ENCODE peak calls at places on chromosomes 12 and 14, in eight cellular contexts. Z is cardiac fibroblast, D is lower leg skin, H is AG04449, P is pancreas, F is activated B cell treated with CpG ODN at 0.5 μM for 24 hours, X is fibroblast of lung, G is HCT116. Y is an unnamed sample.

GRCh38 chr14:96592591-96593388 is 90.6 kb downstream of the PAPOLA start:
- DNase-seq in H (no peak), Z (peak; percentile 52), F (peak; percentile 46), G (no peak), D (peak; percentile 74), X (peak; percentile 43), P (peak; percentile 80), Y (peak; percentile 66)

GRCh38 chr12:25715147-25715546 is 162.1 kb upstream of the LMNTD1 start:
- DNase-seq in H (no peak), F (no peak), D (no peak), Z (peak; percentile 51), X (peak; percentile 50), G (no peak), P (no peak), Y (peak; percentile 67)

GRCh38 chr12:46265102-46265501 is 3.7 kb downstream of the SLC38A1 start:
- DNase-seq in X (no peak), Z (no peak), H (no peak), F (no peak), P (no peak), G (no peak), D (no peak), Y (no peak)

GRCh38 chr12:122081108-122081696 is 2.6 kb downstream of the MLXIP start:
- DNase-seq in X (peak; percentile 79), P (no peak), H (no peak), G (no peak), F (no peak), D (no peak), Z (peak; percentile 76), Y (peak; percentile 64)

GRCh38 chr14:32201816-32202467 is at the start of gene RNU6-7:
- DNase-seq in X (peak; percentile 64), D (no peak), Z (peak; percentile 5), G (no peak), P (peak; percentile 42), H (no peak), F (no peak), Y (peak; percentile 27)

GRCh38 chr12:39296496-39296895 is 146.4 kb downstream of the KIF21A start:
- DNase-seq in P (no peak), F (no peak), H (no peak), Z (no peak), X (no peak), G (no peak), D (no peak), Y (no peak)

GRCh38 chr12:131230340-131231099 is 276.8 kb downstream of the ADGRD1 start:
- DNase-seq in H (no peak), D (no peak), X (no peak), F (no peak), G (no peak), Z (no peak), P (no peak), Y (no peak)

GRCh38 chr12:111901182-111901581 is 59.2 kb downstream of the MAPKAPK5 start:
- DNase-seq in P (no peak), G (no peak), H (no peak), D (no peak), F (no peak), Z (no peak), X (no peak), Y (no peak)

GRCh38 chr12:2752676-2753371 is 41.9 kb upstream of the FKBP4 start:
- DNase-seq in D (peak; percentile 89), Z (peak; percentile 76), F (peak; percentile 44), G (peak; percentile 16), H (no peak), P (peak; percentile 91), X (peak; percentile 60), Y (peak; percentile 44)

GRCh38 chr14:79378020-79378419 is 833.3 kb downstream of the DIO2 start:
- DNase-seq in D (no peak), F (no peak), H (no peak), G (no peak), P (no peak), X (no peak), Z (no peak), Y (no peak)

GRCh38 chr12:121637231-121637914 is 11.0 kb downstream of the ORAI1 start:
- DNase-seq in D (peak; percentile 89), X (no peak), G (no peak), P (peak; percentile 53), H (no peak), Z (no peak), F (peak; percentile 52), Y (no peak)

GRCh38 chr14:100539319-100539645 is 47.9 kb downstream of the BEGAIN start:
- DNase-seq in H (no peak), X (no peak), D (peak; percentile 79), P (peak; percentile 69), G (no peak), Z (no peak), F (no peak), Y (no peak)

GRCh38 chr12:54622463-54623183 is 12.1 kb downstream of the LACRT start:
- DNase-seq in H (no peak), X (peak; percentile 15), F (no peak), P (no peak), G (no peak), Z (peak; percentile 4), D (no peak), Y (peak; percentile 36)
- TF ChIP-seq CTCF in H (no peak), X (peak; percentile 32), F (no peak), P (peak; percentile 13), G (peak; percentile 5), Z (peak; percentile 39), D (no peak), Y (peak; percentile 5)

DNA sequence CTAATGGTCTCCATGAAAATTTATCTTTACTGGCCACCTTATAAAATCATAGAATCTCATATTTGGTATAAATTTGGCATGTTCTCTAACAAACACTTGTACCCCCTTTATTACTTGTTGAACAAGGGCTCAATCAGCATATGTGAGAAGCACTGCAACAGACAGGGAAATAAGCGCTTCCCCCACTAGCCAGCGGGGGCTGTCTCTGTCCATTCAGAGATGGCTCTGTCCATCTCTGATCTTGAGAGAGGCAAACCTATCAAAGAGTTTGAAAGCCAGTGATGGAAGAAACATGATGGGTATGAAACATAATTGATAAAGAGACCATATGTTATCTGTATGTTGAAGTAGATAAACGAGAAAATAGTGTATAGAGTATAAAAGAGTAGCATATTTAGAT is 326.8 kb downstream of the PDZRN4 start:
- DNase-seq in Z (peak; percentile 2), X (no peak), H (no peak), D (no peak), F (no peak), P (no peak), G (peak; percentile 2), Y (no peak)
- TF ChIP-seq CTCF in Z (peak; percentile 15), X (peak; percentile 33), H (peak; percentile 28), D (no peak), F (no peak), P (no peak), G (no peak), Y (peak; percentile 25)

GRCh38 chr14:106436310-106436905 is 910.0 kb downstream of the TMEM121 start:
- DNase-seq in G (no peak), P (no peak), X (no peak), H (no peak), D (no peak), F (peak; percentile 44), Z (no peak), Y (no peak)
- TF ChIP-seq CTCF in G (no peak), P (peak; percentile 18), X (no peak), H (no peak), D (no peak), F (peak; percentile 45), Z (peak; percentile 27), Y (no peak)

GRCh38 chr14:37195327-37195726 is 2.4 kb upstream of the MIPOL1 start:
- DNase-seq in P (no peak), D (no peak), H (no peak), X (peak; percentile 55), F (no peak), Z (no peak), G (no peak), Y (peak; percentile 62)

GRCh38 chr14:37198907-37199306 is 1.2 kb downstream of the MIPOL1 start:
- DNase-seq in F (no peak), P (no peak), Z (no peak), D (no peak), X (no peak), H (no peak), G (no peak), Y (no peak)

GRCh38 chr14:37198273-37198598 is 499 bp downstream of the MIPOL1 start:
- DNase-seq in D (no peak), X (no peak), F (no peak), Z (no peak), H (no peak), P (no peak), G (no peak), Y (no peak)

GRCh38 chr14:37196604-37197420 is 925 bp upstream of the MIPOL1 start:
- DNase-seq in X (no peak), G (no peak), H (no peak), D (no peak), P (no peak), F (no peak), Z (no peak), Y (no peak)

GRCh38 chr14:37197421-37198272 is at the start of gene MIPOL1:
- DNase-seq in F (no peak), D (peak; percentile 93), Z (peak; percentile 90), X (peak; percentile 92), P (peak; percentile 92), H (peak; percentile 26), G (peak; percentile 68), Y (peak; percentile 97)
- TF ChIP-seq CTCF in F (no peak), D (no peak), Z (peak; percentile 28), X (peak; percentile 44), P (no peak), H (peak; percentile 39), G (peak; percentile 13), Y (no peak)